ENCODE peak calls at places on chromosomes 12 and 14, in nine cellular contexts. W is lung microvascular endothelial cell; V is GM12864; Q is lung; G is AG20443; A is astrocyte of the cerebellum; O is iris pigment epithelial cell; D is CD8-positive, alpha-beta T cell; E is Peyer's patch. B is an unnamed sample.

GRCh38 chr12:117967512-117967911 is 1.3 kb downstream of the KSR2 start:
- DNase-seq in Q (no peak), G (no peak), O (no peak), E (no peak), W (no peak), A (no peak), V (no peak), D (no peak), B (no peak)

GRCh38 chr14:103775506-103775905 is 59.9 kb downstream of the ZFYVE21 start:
- DNase-seq in Q (no peak), O (no peak), V (no peak), D (no peak), A (no peak), W (no peak), G (no peak), E (no peak), B (no peak)

GRCh38 chr12:56836800-56837663 is 73.9 kb downstream of the HSD17B6 start:
- DNase-seq in A (no peak), D (peak), V (peak), W (peak), O (peak), E (no peak), Q (peak), G (peak), B (no peak)

GRCh38 chr12:49055978-49056754 is 4.4 kb downstream of the KMT2D start:
- DNase-seq in G (peak), Q (peak), D (peak), W (peak), E (peak), O (peak), V (peak), A (peak), B (no peak)

GRCh38 chr14:105071942-105072341 is 6.7 kb upstream of the GPR132 start:
- DNase-seq in D (no peak), E (no peak), W (no peak), A (no peak), G (no peak), O (no peak), V (no peak), Q (no peak), B (peak)

GRCh38 chr14:65360144-65360784 is 52.3 kb upstream of the FUT8 start:
- DNase-seq in W (no peak), Q (no peak), D (no peak), A (no peak), E (no peak), G (no peak), V (no peak), O (no peak), B (no peak)

GRCh38 chr12:32290411-32290810 is 108.9 kb upstream of the FGD4 start:
- DNase-seq in V (no peak), Q (no peak), A (no peak), G (peak), E (no peak), O (peak), W (no peak), D (no peak), B (no peak)

GRCh38 chr12:76784600-76785051 is 20.7 kb downstream of the ZDHHC17 start:
- DNase-seq in A (peak), D (no peak), O (peak), Q (no peak), V (no peak), G (peak), W (peak), E (no peak), B (no peak)

GRCh38 chr12:13102481-13103195 is 829 bp downstream of the GSG1 start:
- DNase-seq in D (no peak), W (no peak), V (no peak), Q (no peak), G (peak), O (peak), E (no peak), A (no peak), B (no peak)

GRCh38 chr12:122862872-122863701 is 27.8 kb downstream of the HIP1R start:
- DNase-seq in W (no peak), Q (peak), A (no peak), D (no peak), O (no peak), E (peak), V (no peak), G (no peak), B (peak)

GRCh38 chr14:91177073-91177796 is 63.4 kb downstream of the DGLUCY start:
- DNase-seq in W (peak), E (peak), Q (peak), V (peak), D (peak), G (peak), O (peak), A (peak), B (no peak)

GRCh38 chr14:64758025-64758521 is 53.8 kb downstream of the PLEKHG3 start:
- DNase-seq in Q (no peak), W (no peak), A (peak), G (no peak), V (no peak), O (peak), D (no peak), E (no peak), B (peak)

GRCh38 chr12:15629108-15629507 is 160.1 kb downstream of the EPS8 start:
- DNase-seq in D (no peak), G (peak), E (peak), W (peak), V (no peak), Q (no peak), A (peak), O (peak), B (peak)

GRCh38 chr14:104724407-104724980 is 465 bp downstream of the ADSS1 start:
- DNase-seq in Q (peak), O (no peak), D (no peak), E (peak), W (peak), V (no peak), G (peak), A (no peak), B (peak)

GRCh38 chr14:103001651-103002396 is 55.5 kb downstream of the CDC42BPB start:
- DNase-seq in E (peak), V (no peak), G (no peak), W (no peak), Q (no peak), D (no peak), A (no peak), O (no peak), B (no peak)

GRCh38 chr12:457676-458075 is 2.1 kb upstream of the B4GALNT3 start:
- DNase-seq in W (no peak), A (no peak), G (no peak), O (no peak), E (no peak), V (no peak), Q (no peak), D (no peak), B (no peak)

GRCh38 chr14:21039585-21040369 is 2.4 kb upstream of the RNASE7 start:
- DNase-seq in W (peak), O (peak), A (peak), Q (no peak), V (peak), E (peak), G (peak), D (no peak), B (no peak)

GRCh38 chr14:99603471-99603933 is 505 bp downstream of the CCDC85C start:
- DNase-seq in W (peak), D (peak), Q (no peak), E (peak), A (no peak), O (peak), G (no peak), V (no peak), B (peak)

GRCh38 chr12:88227263-88227662 is 85.2 kb downstream of the TMTC3 start:
- DNase-seq in V (no peak), E (no peak), W (no peak), A (no peak), O (peak), G (no peak), Q (no peak), D (no peak), B (no peak)

GRCh38 chr14:36950812-36951211 is 221.6 kb downstream of the SLC25A21 start:
- DNase-seq in E (no peak), O (no peak), D (no peak), A (no peak), Q (no peak), V (no peak), G (no peak), W (no peak), B (no peak)

GRCh38 chr12:115044073-115044472 is 360.1 kb upstream of the TBX3 start:
- DNase-seq in G (no peak), Q (no peak), O (peak), D (no peak), E (no peak), A (no peak), V (no peak), W (no peak), B (no peak)

GRCh38 chr12:47068539-47068938 is 10.9 kb upstream of the PCED1B start:
- DNase-seq in A (peak), E (no peak), O (peak), G (peak), W (no peak), D (no peak), V (no peak), Q (no peak), B (no peak)

GRCh38 chr14:91377700-91378652 is 39.6 kb downstream of the CCDC88C start:
- DNase-seq in W (peak), G (no peak), Q (no peak), V (no peak), A (no peak), O (no peak), E (peak), D (no peak), B (peak)

GRCh38 chr14:55780156-55780946 is 200.3 kb downstream of the KTN1 start:
- DNase-seq in G (peak), W (peak), Q (peak), O (peak), V (no peak), A (peak), E (no peak), D (no peak), B (no peak)

GRCh38 chr12:52225752-52226151 is 7.3 kb upstream of the KRT7 start:
- DNase-seq in V (no peak), G (no peak), D (no peak), W (no peak), Q (no peak), E (peak), O (no peak), A (no peak), B (no peak)

B was measured in mucosa of descending colon.